ENCODE peak calls at places on chromosomes 12 and 14, in six cellular contexts. C is right lobe of liver; E is A549; M is CD8-positive, alpha-beta T cell; I is PC-3; P is fibroblast of lung. W is an unnamed sample. For H3K4me1, the result is how much of the 10 kb centered on the place peaks cover.

GRCh38 chr14:95679995-95680735 is 6.1 kb upstream of the TCL1B start:
- DNase-seq in M (no peak), P (no peak), E (no peak), I (no peak), C (no peak), W (no peak)

GRCh38 chr12:11482955-11483354 is 87.6 kb upstream of the PRB2 start:
- DNase-seq in P (peak), E (no peak), C (no peak), M (no peak), I (peak), W (no peak)

GRCh38 chr12:6450869-6451347 is 934 bp upstream of the TAPBPL start:
- DNase-seq in P (no peak), E (no peak), C (no peak), I (no peak), M (no peak), W (no peak)

GRCh38 chr12:16474801-16475200 is 127.4 kb downstream of the MGST1 start:
- DNase-seq in E (no peak), C (no peak), P (no peak), I (no peak), M (no peak), W (no peak)

GRCh38 chr14:35963209-35963608 is 137.1 kb downstream of the BRMS1L start:
- DNase-seq in M (no peak), I (peak), E (peak), P (no peak), C (no peak), W (no peak)

GRCh38 chr14:68111733-68112270 is 292.2 kb downstream of the RAD51B start:
- DNase-seq in C (no peak), P (no peak), M (no peak), E (no peak), I (peak), W (no peak)

GRCh38 chr12:11875414-11875935 is 195.3 kb upstream of the BCL2L14 start:
- DNase-seq in E (no peak), C (no peak), I (peak), P (no peak), M (no peak), W (no peak)

GRCh38 chr12:6766651-6767300 is 613 bp downstream of the PTMS start:
- DNase-seq in P (peak), I (peak), M (peak), E (peak), C (peak), W (peak)

GRCh38 chr14:105442834-105443233 is 23.2 kb downstream of the MTA1 start:
- DNase-seq in E (no peak), P (no peak), I (no peak), M (no peak), C (no peak), W (no peak)

GRCh38 chr12:49750027-49750977 is 8.9 kb downstream of the TMBIM6 start:
- DNase-seq in P (peak), I (peak), C (no peak), E (no peak), M (no peak), W (no peak)

GRCh38 chr12:49748306-49748705 is 6.9 kb downstream of the TMBIM6 start:
- DNase-seq in M (no peak), I (no peak), P (peak), E (no peak), C (no peak), W (no peak)

GRCh38 chr12:49748800-49749199 is 7.4 kb downstream of the TMBIM6 start:
- DNase-seq in E (no peak), M (no peak), C (no peak), P (no peak), I (no peak), W (no peak)

GRCh38 chr12:49750994-49751393 is 9.6 kb downstream of the TMBIM6 start:
- DNase-seq in I (no peak), P (no peak), M (no peak), E (no peak), C (no peak), W (no peak)
- H3K4me1 ChIP-seq in I (under half), P (under half), M (half or more), E (under half), C (under half), W (half or more)

GRCh38 chr12:31316964-31317363 is 9.0 kb downstream of the SINHCAF start:
- DNase-seq in I (no peak), P (no peak), E (no peak), M (no peak), C (no peak), W (no peak)
- H3K27ac ChIP-seq in I (no peak), P (peak), E (peak), M (peak), C (no peak), W (no peak)

GRCh38 chr14:61559641-61560201 is 135.6 kb upstream of the HIF1A start:
- DNase-seq in I (no peak), C (peak), M (no peak), P (no peak), E (peak), W (no peak)
- H3K4me1 ChIP-seq in I (half or more), C (under half), M (under half), P (half or more), E (half or more), W (half or more)

DNA sequence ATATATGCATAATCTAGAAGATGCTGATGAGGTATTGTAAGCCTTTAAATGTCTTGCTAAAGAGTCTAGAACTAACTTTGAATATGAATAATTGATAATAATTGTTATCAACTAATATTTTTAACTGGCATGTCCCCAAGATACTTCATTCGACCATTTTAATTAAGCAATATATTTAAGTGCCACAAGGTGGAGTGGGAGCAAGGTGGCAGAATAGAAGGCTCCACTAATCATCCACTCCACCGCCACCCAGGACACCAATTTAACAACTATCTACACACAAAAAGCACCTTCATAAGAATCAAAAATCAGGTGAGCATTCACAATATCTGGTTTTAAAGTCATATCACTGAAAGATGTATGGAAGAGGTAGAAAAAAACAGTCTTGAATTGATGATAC is 409.6 kb downstream of the SEC23A start:
- DNase-seq in E (no peak), M (no peak), I (no peak), P (no peak), C (no peak), W (no peak)
- H3K27ac ChIP-seq in E (no peak), M (no peak), I (no peak), P (no peak), C (no peak), W (no peak)

GRCh38 chr12:60684988-60685655 is 1089.3 kb downstream of the SLC16A7 start:
- DNase-seq in C (no peak), I (no peak), M (no peak), E (no peak), P (no peak), W (no peak)
- H3K4me1 ChIP-seq in C (under half), I (under half), M (under half), E (under half), P (under half), W (under half)